ENCODE peak calls at places on chromosomes 7 and 10, in ten cellular contexts. U, L, C, G, J, Q, T, M, K and B are unnamed samples.

GRCh38 chr7:66837007-66837406 is 84.0 kb upstream of the TMEM248 start:
- DNase-seq in T (no peak), U (no peak), L (no peak), J (no peak), K (no peak), Q (peak), G (peak), C (peak), M (peak), B (no peak)

GRCh38 chr10:110803239-110803593 is 68.5 kb upstream of the PDCD4 start:
- DNase-seq in M (no peak), L (no peak), K (no peak), J (no peak), G (no peak), Q (no peak), U (no peak), C (no peak), T (no peak), B (no peak)

GRCh38 chr10:17244712-17245365 is 16.8 kb downstream of the VIM start:
- DNase-seq in Q (no peak), C (no peak), U (no peak), T (no peak), J (no peak), K (no peak), L (no peak), M (no peak), G (no peak), B (no peak)

GRCh38 chr7:146700015-146700560 is 583.5 kb downstream of the CNTNAP2 start:
- DNase-seq in C (no peak), T (no peak), M (no peak), G (no peak), K (no peak), U (no peak), J (no peak), Q (no peak), L (no peak), B (no peak)

GRCh38 chr10:104819731-104820130 is 178.6 kb downstream of the SORCS3 start:
- DNase-seq in J (no peak), M (no peak), L (no peak), Q (no peak), C (no peak), K (no peak), T (no peak), U (no peak), G (no peak), B (no peak)

GRCh38 chr10:44293842-44294241 is 91.1 kb downstream of the CXCL12 start:
- DNase-seq in C (no peak), G (no peak), U (no peak), L (no peak), K (no peak), J (peak), Q (no peak), T (no peak), M (no peak), B (no peak)

GRCh38 chr7:25260862-25261454 is 32.7 kb upstream of the NPVF start:
- DNase-seq in J (peak), L (no peak), Q (no peak), M (no peak), U (no peak), G (no peak), T (no peak), K (peak), C (no peak), B (no peak)

GRCh38 chr7:35695628-35695888 is 623 bp upstream of the HERPUD2 start:
- DNase-seq in C (no peak), L (no peak), U (no peak), G (no peak), T (no peak), J (no peak), M (peak), Q (no peak), K (no peak), B (no peak)

GRCh38 chr7:98737176-98737575 is 120.1 kb downstream of the NPTX2 start:
- DNase-seq in U (no peak), G (no peak), M (no peak), C (no peak), T (no peak), Q (no peak), K (no peak), L (no peak), J (no peak), B (no peak)

GRCh38 chr7:132443776-132444520 is 132.3 kb downstream of the PLXNA4 start:
- DNase-seq in K (no peak), J (no peak), C (no peak), M (no peak), L (no peak), T (no peak), G (no peak), U (no peak), Q (no peak), B (no peak)

GRCh38 chr10:78261291-78261690 is 227.6 kb downstream of the RPS24 start:
- DNase-seq in T (no peak), U (no peak), M (no peak), Q (no peak), C (no peak), K (no peak), G (no peak), J (no peak), L (no peak), B (no peak)

GRCh38 chr7:32244806-32245345 is 174.7 kb upstream of the PDE1C start:
- DNase-seq in C (no peak), K (no peak), Q (no peak), J (no peak), U (no peak), T (no peak), L (no peak), G (no peak), M (no peak), B (no peak)

GRCh38 chr7:26083113-26083512 is 68.9 kb upstream of the NFE2L3 start:
- DNase-seq in J (peak), T (no peak), K (no peak), U (no peak), G (no peak), C (peak), L (no peak), M (no peak), Q (no peak), B (no peak)

GRCh38 chr7:113892818-113893217 is 26.0 kb downstream of the PPP1R3A start:
- DNase-seq in Q (no peak), K (no peak), C (no peak), G (peak), J (no peak), T (no peak), L (no peak), U (no peak), M (no peak), B (no peak)